ENCODE peak calls at places on chromosomes 13 and 19, in seven cellular contexts. G is IMR-90, A is heart left ventricle, X is erythroblast, B is stomach, M is A549, T is esophagus squamous epithelium. R is an unnamed sample.

GRCh38 chr13:49443327-49443688 is 556 bp downstream of the CAB39L start:
- DNase-seq in G (peak), A (no peak), X (no peak), B (no peak), M (no peak), T (no peak), R (no peak)

GRCh38 chr19:14167594-14168138 is 31.3 kb upstream of the ASF1B start:
- DNase-seq in G (no peak), A (peak), X (no peak), B (no peak), M (no peak), T (no peak), R (no peak)

GRCh38 chr13:44818428-44818827 is 170.8 kb downstream of the NUFIP1 start:
- DNase-seq in G (peak), A (no peak), X (peak), B (no peak), M (no peak), T (no peak), R (no peak)

GRCh38 chr19:566403-566802 is 6.0 kb upstream of the BSG start:
- DNase-seq in G (peak), A (peak), X (peak), B (no peak), M (no peak), T (no peak), R (no peak)

GRCh38 chr19:13195678-13196077 is 45.5 kb downstream of the IER2 start:
- DNase-seq in G (no peak), A (no peak), X (no peak), B (peak), M (no peak), T (no peak), R (no peak)

GRCh38 chr13:59877933-59878332 is 285.8 kb downstream of the DIAPH3 start:
- DNase-seq in G (peak), A (no peak), X (no peak), B (no peak), M (no peak), T (no peak), R (no peak)

GRCh38 chr19:5108123-5108613 is 139.3 kb downstream of the KDM4B start:
- DNase-seq in G (no peak), A (no peak), X (no peak), B (no peak), M (no peak), T (no peak), R (no peak)

GRCh38 chr13:42484396-42484795 is 89.6 kb upstream of the TNFSF11 start:
- DNase-seq in G (no peak), A (no peak), X (no peak), B (no peak), M (no peak), T (no peak), R (no peak)

GRCh38 chr13:22128413-22129198 is 457.7 kb downstream of the FGF9 start:
- DNase-seq in G (peak), A (no peak), X (no peak), B (no peak), M (no peak), T (no peak), R (no peak)

GRCh38 chr19:2552859-2553258 is 76.9 kb downstream of the GADD45B start:
- DNase-seq in G (no peak), A (no peak), X (no peak), B (no peak), M (no peak), T (no peak), R (peak)

GRCh38 chr19:35851213-35852028 is 883 bp downstream of the NPHS1 start:
- DNase-seq in G (no peak), A (no peak), X (no peak), B (no peak), M (no peak), T (no peak), R (no peak)
- TF ChIP-seq POLR2A in G (no peak), A (no peak), X (no peak), B (no peak), M (no peak), T (no peak), R (no peak)

GRCh38 chr19:10116085-10116865 is 3.4 kb downstream of the EIF3G start:
- DNase-seq in G (no peak), A (no peak), X (no peak), B (no peak), M (no peak), T (no peak), R (no peak)
- TF ChIP-seq POLR2A in G (no peak), A (no peak), X (no peak), B (no peak), M (no peak), T (no peak), R (no peak)

GRCh38 chr19:52219611-52220010 is 29.8 kb downstream of the PPP2R1A start:
- DNase-seq in G (no peak), A (no peak), X (no peak), B (peak), M (no peak), T (no peak), R (no peak)

GRCh38 chr19:52221831-52222375 is 32.1 kb downstream of the PPP2R1A start:
- DNase-seq in G (peak), A (peak), X (no peak), B (no peak), M (no peak), T (no peak), R (no peak)

GRCh38 chr19:52224211-52224610 is 34.4 kb downstream of the PPP2R1A start:
- DNase-seq in G (no peak), A (peak), X (no peak), B (no peak), M (no peak), T (no peak), R (no peak)

GRCh38 chr19:52217576-52217975 is 27.7 kb downstream of the PPP2R1A start:
- DNase-seq in G (no peak), A (no peak), X (no peak), B (no peak), M (no peak), T (no peak), R (no peak)

GRCh38 chr19:52221031-52221430 is 31.2 kb downstream of the PPP2R1A start:
- DNase-seq in G (no peak), A (peak), X (no peak), B (no peak), M (no peak), T (no peak), R (no peak)
- TF ChIP-seq POLR2A in G (no peak), A (no peak), X (no peak), B (no peak), M (no peak), T (no peak), R (no peak)

GRCh38 chr13:19634129-19634740 is 776 bp downstream of the MPHOSPH8 start:
- DNase-seq in G (peak), A (peak), X (peak), B (peak), M (no peak), T (no peak), R (no peak)

GRCh38 chr13:19632915-19633339 is 532 bp upstream of the MPHOSPH8 start:
- DNase-seq in G (no peak), A (no peak), X (no peak), B (no peak), M (no peak), T (no peak), R (no peak)

GRCh38 chr13:19633340-19634128 is at the start of gene MPHOSPH8:
- DNase-seq in G (peak), A (peak), X (peak), B (peak), M (peak), T (peak), R (peak)
- TF ChIP-seq POLR2A in G (no peak), A (peak), X (peak), B (no peak), M (peak), T (peak), R (peak)

GRCh38 chr19:42252365-42253244 is 2.3 kb downstream of the ERF start:
- DNase-seq in G (peak), A (no peak), X (peak), B (no peak), M (peak), T (no peak), R (no peak)

GRCh38 chr19:42253245-42254082 is 1.5 kb downstream of the ERF start:
- DNase-seq in G (peak), A (peak), X (peak), B (peak), M (peak), T (no peak), R (no peak)

GRCh38 chr19:42254850-42255765 is at the start of gene ERF:
- DNase-seq in G (peak), A (peak), X (peak), B (peak), M (peak), T (peak), R (peak)

GRCh38 chr19:42254083-42254849 is 662 bp downstream of the ERF start:
- DNase-seq in G (peak), A (peak), X (peak), B (peak), M (peak), T (no peak), R (no peak)

GRCh38 chr19:42255766-42256750 is 1.1 kb upstream of the ERF start:
- DNase-seq in G (peak), A (peak), X (no peak), B (no peak), M (peak), T (no peak), R (no peak)
- TF ChIP-seq POLR2A in G (no peak), A (no peak), X (no peak), B (no peak), M (peak), T (no peak), R (no peak)

DNA sequence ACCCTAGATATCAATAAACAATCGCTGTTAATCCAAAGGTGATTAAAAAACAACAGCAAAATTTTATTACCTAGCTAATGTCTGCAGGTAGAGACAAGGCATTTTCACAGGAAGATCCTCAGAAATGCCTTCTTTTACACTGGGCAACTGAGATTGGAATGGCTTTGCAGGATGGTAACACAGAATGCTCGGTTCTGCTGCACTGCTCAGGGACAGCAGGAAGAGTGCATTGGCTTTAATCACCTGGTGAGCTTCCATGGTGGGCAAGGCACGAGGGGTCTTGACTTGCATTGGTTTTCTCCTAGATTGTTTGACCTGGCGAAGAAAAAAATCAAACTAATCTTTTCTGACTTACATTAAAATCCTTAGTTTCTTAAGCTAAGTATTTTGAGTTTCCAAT is 68.3 kb upstream of the FBXL3 start:
- DNase-seq in G (no peak), A (no peak), X (no peak), B (no peak), M (no peak), T (no peak), R (no peak)
- TF ChIP-seq POLR2A in G (no peak), A (no peak), X (no peak), B (no peak), M (no peak), T (no peak), R (no peak)